ENCODE peak calls at places on chromosomes 1 and 21, in eight cellular contexts. W, Y, B, H, U, X, K and S are unnamed samples.

GRCh38 chr1:162823231-162823630 is 32.7 kb downstream of the HSD17B7 start:
- DNase-seq in H (no peak), X (no peak), K (no peak), Y (no peak), B (no peak), U (no peak), W (no peak), S (no peak)

GRCh38 chr1:81506691-81507090 is 294.0 kb upstream of the ADGRL2 start:
- DNase-seq in K (no peak), X (no peak), W (no peak), Y (no peak), H (no peak), B (no peak), U (no peak), S (no peak)

GRCh38 chr1:199854681-199855321 is 172.7 kb upstream of the NR5A2 start:
- DNase-seq in K (peak), X (no peak), W (no peak), H (no peak), Y (no peak), B (no peak), U (no peak), S (no peak)

GRCh38 chr1:93504247-93505033 is 56.5 kb downstream of the FNBP1L start:
- DNase-seq in U (no peak), B (no peak), W (no peak), H (no peak), K (no peak), X (no peak), Y (no peak), S (no peak)

GRCh38 chr1:12407050-12407961 is 177.5 kb downstream of the VPS13D start:
- DNase-seq in U (peak), X (peak), W (no peak), Y (no peak), K (peak), H (peak), B (peak), S (no peak)

GRCh38 chr1:64343105-64343960 is 126.6 kb upstream of the CACHD1 start:
- DNase-seq in H (no peak), X (peak), K (peak), U (peak), B (peak), W (peak), Y (peak), S (peak)

GRCh38 chr1:209708297-209708696 is 3.7 kb downstream of the HSD11B1 start:
- DNase-seq in U (no peak), W (peak), K (no peak), B (no peak), Y (no peak), H (no peak), X (no peak), S (no peak)

GRCh38 chr1:112674986-112675727 is 698 bp downstream of the MOV10 start:
- DNase-seq in K (peak), X (peak), U (no peak), Y (no peak), B (peak), H (no peak), W (peak), S (no peak)

GRCh38 chr1:82838066-82838465 is 1037.3 kb downstream of the ADGRL2 start:
- DNase-seq in U (peak), H (no peak), W (no peak), X (peak), Y (no peak), K (peak), B (peak), S (no peak)

GRCh38 chr1:36359911-36360310 is 25.8 kb downstream of the STK40 start:
- DNase-seq in X (no peak), W (no peak), U (no peak), Y (no peak), K (peak), H (no peak), B (no peak), S (no peak)

GRCh38 chr1:205088341-205088740 is 4.1 kb upstream of the TMEM81 start:
- DNase-seq in H (no peak), K (peak), W (no peak), U (no peak), B (no peak), X (no peak), Y (no peak), S (no peak)

GRCh38 chr1:58204284-58204683 is 342.2 kb downstream of the OMA1 start:
- DNase-seq in B (no peak), H (no peak), W (no peak), X (no peak), K (no peak), Y (no peak), U (no peak), S (no peak)

GRCh38 chr1:247079141-247079874 is 697 bp upstream of the ZNF670 start:
- DNase-seq in X (no peak), W (no peak), U (no peak), K (no peak), H (no peak), Y (no peak), B (no peak), S (no peak)

GRCh38 chr1:152904688-152905440 is 3.5 kb upstream of the IVL start:
- DNase-seq in W (no peak), Y (no peak), H (no peak), B (no peak), K (no peak), X (no peak), U (no peak), S (no peak)

GRCh38 chr21:41142051-41142795 is 25.7 kb upstream of the BACE2 start:
- DNase-seq in U (peak), H (peak), K (peak), Y (peak), B (peak), X (no peak), W (no peak), S (peak)

GRCh38 chr21:29145354-29145782 is 14.9 kb downstream of the MAP3K7CL start:
- DNase-seq in B (peak), H (no peak), K (peak), W (no peak), U (peak), X (peak), Y (no peak), S (no peak)

GRCh38 chr1:111302374-111302773 is 11.7 kb downstream of the CHIA start:
- DNase-seq in W (no peak), X (no peak), H (no peak), K (no peak), Y (no peak), B (no peak), U (no peak), S (no peak)

GRCh38 chr21:42983102-42983501 is 8.7 kb downstream of the PKNOX1 start:
- DNase-seq in U (no peak), Y (no peak), K (no peak), B (peak), H (no peak), W (no peak), X (peak), S (no peak)

GRCh38 chr1:202807367-202807925 is 775 bp downstream of the KDM5B start:
- DNase-seq in U (no peak), B (peak), K (peak), W (peak), H (no peak), X (peak), Y (peak), S (no peak)

GRCh38 chr1:117959364-117959763 is 29.8 kb downstream of the WDR3 start:
- DNase-seq in H (no peak), X (no peak), Y (no peak), W (no peak), K (no peak), B (peak), U (no peak), S (no peak)

GRCh38 chr1:172447641-172448040 is 3.8 kb upstream of the PIGC start:
- DNase-seq in K (no peak), W (no peak), U (no peak), X (no peak), B (no peak), H (no peak), Y (no peak), S (no peak)

GRCh38 chr1:5909576-5910275 is 82.5 kb downstream of the NPHP4 start:
- DNase-seq in H (no peak), X (no peak), W (no peak), B (no peak), K (no peak), Y (peak), U (no peak), S (no peak)

GRCh38 chr1:165387956-165388355 is 31.4 kb upstream of the LMX1A start:
- DNase-seq in W (no peak), U (no peak), B (no peak), Y (no peak), K (no peak), H (no peak), X (no peak), S (no peak)

GRCh38 chr1:41719590-41719989 is 199.1 kb downstream of the HIVEP3 start:
- DNase-seq in Y (no peak), K (no peak), B (no peak), X (no peak), U (no peak), H (no peak), W (no peak), S (no peak)

GRCh38 chr1:63322248-63322943 is at the start of gene FOXD3:
- DNase-seq in Y (peak), X (peak), U (no peak), K (peak), B (no peak), H (peak), W (peak), S (no peak)

GRCh38 chr1:173476664-173477285 is 360 bp upstream of the PRDX6 start:
- DNase-seq in B (peak), X (peak), Y (peak), W (peak), U (peak), K (peak), H (peak), S (no peak)

GRCh38 chr21:35658242-35658641 is 402.1 kb downstream of the SETD4 start:
- DNase-seq in W (no peak), Y (no peak), B (peak), H (no peak), U (peak), K (peak), X (peak), S (no peak)

GRCh38 chr1:226549937-226550670 is 1.5 kb downstream of the STUM start:
- DNase-seq in U (no peak), Y (peak), K (no peak), W (no peak), H (no peak), X (peak), B (no peak), S (no peak)

GRCh38 chr21:46145840-46146691 is 9.3 kb downstream of the FTCD start:
- DNase-seq in Y (no peak), U (no peak), H (no peak), W (peak), K (no peak), B (no peak), X (no peak), S (no peak)

GRCh38 chr21:45590726-45591618 is 48.7 kb upstream of the SLC19A1 start:
- DNase-seq in B (no peak), X (no peak), U (no peak), K (no peak), W (peak), H (no peak), Y (peak), S (no peak)

GRCh38 chr21:46098303-46099141 is 610 bp downstream of the COL6A2 start:
- DNase-seq in W (no peak), X (no peak), H (no peak), U (no peak), K (no peak), Y (peak), B (no peak), S (no peak)

GRCh38 chr1:213125686-213126085 is 74.6 kb downstream of the RPS6KC1 start:
- DNase-seq in K (no peak), W (no peak), X (no peak), Y (no peak), U (no peak), H (no peak), B (no peak), S (no peak)

GRCh38 chr21:35940074-35940927 is 120.0 kb downstream of the SETD4 start:
- DNase-seq in X (peak), U (peak), W (no peak), B (peak), K (peak), Y (no peak), H (peak), S (peak)

GRCh38 chr1:17439250-17440073 is at the start of gene RCC2:
- DNase-seq in K (peak), U (peak), H (peak), Y (no peak), W (peak), B (peak), X (peak), S (no peak)

GRCh38 chr21:44090332-44090731 is 16.9 kb upstream of the PWP2 start:
- DNase-seq in W (no peak), X (no peak), U (no peak), H (no peak), Y (peak), K (no peak), B (no peak), S (no peak)

GRCh38 chr1:240905225-240905765 is 293.3 kb upstream of the GREM2 start:
- DNase-seq in U (no peak), W (no peak), Y (no peak), H (no peak), K (no peak), X (no peak), B (no peak), S (no peak)

GRCh38 chr1:43551396-43551888 is 20.8 kb downstream of the PTPRF start:
- DNase-seq in U (no peak), X (no peak), K (no peak), Y (no peak), H (no peak), B (no peak), W (no peak), S (no peak)

DNA sequence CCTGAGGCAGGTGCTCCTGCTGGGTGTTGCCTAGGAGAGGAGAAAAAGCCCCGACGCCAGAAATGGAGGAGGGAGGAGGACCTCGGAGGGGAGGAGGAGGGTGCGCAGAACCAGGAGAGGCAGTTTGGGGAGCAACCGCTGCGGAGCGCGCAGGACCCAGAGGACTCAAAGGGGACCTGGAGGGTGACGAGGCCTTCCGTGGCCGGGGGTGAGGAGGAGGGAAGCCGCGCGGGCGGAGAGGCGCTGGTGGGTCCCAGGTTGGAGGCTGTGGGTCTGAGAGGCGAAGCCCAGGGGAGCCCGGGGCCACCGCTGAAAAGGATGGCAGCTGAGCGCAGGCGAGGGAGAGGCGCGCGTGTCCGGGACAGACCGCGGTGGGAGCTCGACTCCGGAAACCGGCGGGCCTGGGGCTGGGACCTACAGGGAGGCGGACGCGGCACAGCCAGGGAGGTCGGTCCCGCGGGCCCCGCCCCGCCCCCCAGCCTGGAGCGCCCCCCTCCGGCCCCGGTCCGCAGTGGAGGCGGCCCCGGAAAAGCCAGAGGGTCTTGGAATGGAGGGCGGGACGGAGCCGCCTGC is 15.1 kb downstream of the RNF223 start:
- DNase-seq in K (peak), Y (no peak), U (no peak), X (no peak), B (no peak), W (peak), H (no peak), S (no peak)
- TF ChIP-seq CTCF in K (no peak), Y (no peak), U (peak), X (no peak), B (no peak), W (no peak), H (no peak), S (no peak)

GRCh38 chr1:198627436-198628063 is 11.3 kb upstream of the PTPRC start:
- DNase-seq in H (no peak), U (no peak), K (no peak), Y (no peak), W (no peak), B (no peak), X (peak), S (no peak)
- H3K4me3 ChIP-seq in H (no peak), U (no peak), K (no peak), Y (no peak), W (no peak), B (no peak), X (no peak), S (no peak)

GRCh38 chr1:2194898-2195673 is 514 bp upstream of the FAAP20 start:
- DNase-seq in W (peak), X (peak), U (peak), H (peak), Y (peak), B (peak), K (peak), S (no peak)
- TF ChIP-seq CTCF in W (peak), X (peak), U (peak), H (peak), Y (no peak), B (peak), K (peak), S (peak)

GRCh38 chr1:116513956-116514355 is 56.9 kb downstream of the CD58 start:
- DNase-seq in W (no peak), H (no peak), Y (no peak), B (no peak), U (no peak), X (no peak), K (no peak), S (no peak)
- H3K4me3 ChIP-seq in W (no peak), H (no peak), Y (no peak), B (no peak), U (no peak), X (no peak), K (no peak), S (no peak)

DNA sequence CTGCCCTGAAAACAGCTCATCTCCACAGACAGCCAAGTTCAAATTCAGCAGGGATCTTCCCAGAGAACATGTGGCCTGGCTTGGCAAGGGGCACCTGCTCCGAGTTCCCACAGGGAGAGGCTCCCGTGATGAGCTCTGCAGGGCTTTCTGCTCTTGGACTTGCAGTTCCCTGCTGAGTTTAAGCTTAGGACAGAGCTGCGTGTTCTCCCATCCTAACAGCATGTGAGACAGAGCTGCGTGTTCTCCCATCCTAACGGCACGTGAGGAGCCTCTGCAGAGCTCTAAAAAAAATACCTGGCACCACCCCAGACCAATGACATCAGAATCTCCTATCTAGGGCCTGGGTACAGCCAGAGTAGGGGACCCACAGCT is 113.0 kb upstream of the VAMP3 start:
- DNase-seq in U (no peak), Y (no peak), H (no peak), X (no peak), K (no peak), W (no peak), B (no peak), S (no peak)
- TF ChIP-seq CTCF in U (no peak), Y (no peak), H (no peak), X (no peak), K (no peak), W (no peak), B (no peak), S (no peak)

GRCh38 chr1:208167229-208167869 is 76.8 kb downstream of the PLXNA2 start:
- DNase-seq in H (no peak), X (no peak), K (no peak), B (no peak), W (no peak), U (no peak), Y (no peak), S (no peak)

GRCh38 chr1:208164609-208165008 is 79.6 kb downstream of the PLXNA2 start:
- DNase-seq in H (no peak), B (no peak), K (no peak), U (no peak), X (no peak), Y (no peak), W (peak), S (no peak)

GRCh38 chr1:208163542-208163941 is 80.6 kb downstream of the PLXNA2 start:
- DNase-seq in W (no peak), Y (no peak), K (no peak), U (no peak), H (no peak), X (no peak), B (no peak), S (no peak)

GRCh38 chr1:208166340-208167138 is 77.6 kb downstream of the PLXNA2 start:
- DNase-seq in H (no peak), B (no peak), U (no peak), X (no peak), Y (no peak), W (no peak), K (no peak), S (no peak)

DNA sequence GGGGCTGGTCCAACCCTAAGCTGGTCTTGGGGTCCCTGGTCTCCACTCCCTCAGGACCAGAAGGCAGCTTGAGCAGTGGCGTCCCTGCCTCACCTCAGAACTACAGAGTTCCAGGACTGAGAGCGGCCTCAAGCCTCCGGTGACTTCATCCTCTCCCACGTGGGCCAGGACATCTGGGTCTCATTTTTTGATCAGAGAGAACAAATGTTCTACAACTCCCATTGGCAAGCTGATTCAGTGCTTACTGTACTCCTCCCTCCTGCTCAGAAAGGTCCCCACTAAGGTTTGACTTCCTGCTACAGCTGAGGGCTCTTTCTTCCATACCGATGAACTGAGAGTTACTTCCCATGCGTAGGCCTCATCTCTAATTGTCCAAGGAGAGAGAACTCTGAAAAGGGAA is 78.5 kb downstream of the PLXNA2 start:
- DNase-seq in X (no peak), Y (no peak), U (no peak), B (no peak), H (no peak), K (peak), W (no peak), S (no peak)
- H3K4me3 ChIP-seq in X (no peak), Y (no peak), U (no peak), B (no peak), H (no peak), K (no peak), W (no peak), S (no peak)

DNA sequence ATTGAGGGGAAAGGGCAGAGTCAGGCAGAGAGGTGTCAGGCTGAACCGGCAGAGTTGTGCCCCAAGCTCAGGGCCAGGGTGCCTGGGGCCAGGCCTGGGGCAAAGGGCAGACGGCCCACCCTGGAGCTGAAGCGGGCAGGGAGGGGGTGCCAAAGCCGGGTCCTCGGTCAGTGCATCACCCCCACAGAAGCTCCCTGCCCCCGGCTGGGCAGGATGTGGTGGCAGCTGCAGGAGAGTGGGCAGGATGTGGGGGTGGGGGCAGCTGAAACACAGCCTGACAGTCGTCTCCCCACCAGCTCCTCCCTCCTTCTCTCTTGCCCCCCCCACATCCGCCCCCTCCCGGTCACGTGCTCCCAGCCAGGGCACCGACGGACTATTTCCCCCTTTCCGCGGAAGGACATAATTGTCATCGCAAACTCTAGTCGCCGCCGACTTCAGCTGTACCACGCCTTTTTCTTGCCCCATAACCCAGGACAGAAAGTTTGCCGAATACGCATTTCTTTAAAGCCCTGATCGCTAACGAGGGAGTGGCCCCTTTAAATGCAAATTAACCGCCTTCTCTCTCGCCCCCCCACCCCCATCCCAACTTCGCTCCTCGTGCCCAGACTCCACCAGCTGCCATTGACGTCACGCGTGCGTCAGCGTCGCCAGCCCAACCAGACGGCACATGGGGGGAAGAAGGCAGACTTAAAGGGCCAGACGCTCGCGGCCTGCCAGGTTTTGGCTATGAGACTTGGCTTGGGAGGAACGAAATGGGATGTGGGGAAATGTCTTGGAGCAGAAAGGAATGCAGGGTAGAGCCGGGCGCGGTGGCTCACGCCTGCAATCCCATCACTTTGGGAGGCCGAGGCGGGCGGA is 4.5 kb upstream of the MEF2D start:
- DNase-seq in U (peak), W (peak), X (peak), B (peak), Y (peak), K (peak), H (peak), S (peak)
- TF ChIP-seq CTCF in U (no peak), W (no peak), X (no peak), B (no peak), Y (no peak), K (no peak), H (no peak), S (no peak)